ENCODE peak calls at places on chromosomes 12 and 14, in six cellular contexts. G is A549, A is GM12878, P is HepG2, B is NB4, O is K562. H is an unnamed sample.
A peak's percentile ranks its signal among the peaks of the same experiment; 100 is the strongest.

GRCh38 chr14:54564799-54565235 is 2.1 kb upstream of the SAMD4A start:
- DNase-seq in G (no peak), A (no peak), P (peak; percentile 13), B (peak; percentile 24), O (peak; percentile 26), H (peak; percentile 72)

GRCh38 chr14:100590726-100591452 is 3.7 kb upstream of the BEGAIN start:
- DNase-seq in G (no peak), A (no peak), P (no peak), B (no peak), O (no peak), H (no peak)

GRCh38 chr12:915090-915489 is 34.4 kb downstream of the RAD52 start:
- DNase-seq in G (no peak), A (no peak), P (no peak), B (peak; percentile 36), O (no peak), H (peak; percentile 51)

GRCh38 chr12:117563706-117564105 is 202.3 kb upstream of the NOS1 start:
- DNase-seq in G (no peak), A (no peak), P (no peak), B (no peak), O (no peak), H (no peak)

GRCh38 chr12:87092421-87092820 is 836.2 kb upstream of the MGAT4C start:
- DNase-seq in G (no peak), A (no peak), P (no peak), B (no peak), O (no peak), H (peak; percentile 36)

GRCh38 chr12:88303335-88303734 is 161.2 kb downstream of the TMTC3 start:
- DNase-seq in G (no peak), A (no peak), P (no peak), B (no peak), O (no peak), H (no peak)

GRCh38 chr14:90056821-90057220 is 5.0 kb upstream of the KCNK13 start:
- DNase-seq in G (no peak), A (no peak), P (no peak), B (no peak), O (no peak), H (no peak)

GRCh38 chr14:99819514-99819913 is 26.3 kb downstream of the EML1 start:
- DNase-seq in G (no peak), A (no peak), P (no peak), B (no peak), O (no peak), H (no peak)

GRCh38 chr12:701896-702539 is 38.8 kb upstream of the NINJ2 start:
- DNase-seq in G (no peak), A (no peak), P (peak; percentile 46), B (no peak), O (no peak), H (peak; percentile 50)

GRCh38 chr14:70515796-70516195 is 19.0 kb downstream of the ADAM20 start:
- DNase-seq in G (no peak), A (no peak), P (no peak), B (peak; percentile 16), O (no peak), H (no peak)

GRCh38 chr14:77498120-77498979 is at the start of gene ISM2:
- DNase-seq in G (peak; percentile 43), A (no peak), P (peak; percentile 44), B (peak; percentile 31), O (peak; percentile 43), H (peak; percentile 12)

GRCh38 chr12:74889563-74890236 is 319.9 kb downstream of the KCNC2 start:
- DNase-seq in G (peak; percentile 4), A (no peak), P (no peak), B (no peak), O (no peak), H (peak; percentile 49)

GRCh38 chr14:105087308-105087962 is 22.2 kb upstream of the GPR132 start:
- DNase-seq in G (peak; percentile 78), A (no peak), P (no peak), B (no peak), O (no peak), H (no peak)

GRCh38 chr12:28988384-28988704 is 160.7 kb upstream of the FAR2 start:
- DNase-seq in G (no peak), A (no peak), P (no peak), B (no peak), O (no peak), H (no peak)

GRCh38 chr14:70047598-70048312 is 141.0 kb downstream of the SLC8A3 start:
- DNase-seq in G (peak; percentile 67), A (no peak), P (peak; percentile 94), B (no peak), O (no peak), H (no peak)

GRCh38 chr12:90075685-90076084 is 367.0 kb upstream of the ATP2B1 start:
- DNase-seq in G (no peak), A (no peak), P (no peak), B (no peak), O (no peak), H (no peak)

GRCh38 chr14:100536721-100537700 is 50.2 kb downstream of the BEGAIN start:
- DNase-seq in G (no peak), A (no peak), P (no peak), B (no peak), O (no peak), H (no peak)

GRCh38 chr14:65332141-65332871 is 80.2 kb upstream of the FUT8 start:
- DNase-seq in G (no peak), A (no peak), P (no peak), B (peak; percentile 70), O (no peak), H (peak; percentile 45)

GRCh38 chr14:95741051-95741490 is 27.1 kb upstream of the TCL1A start:
- DNase-seq in G (no peak), A (no peak), P (no peak), B (no peak), O (no peak), H (no peak)

GRCh38 chr12:47753021-47754001 is 5.4 kb downstream of the RAPGEF3 start:
- DNase-seq in G (no peak), A (no peak), P (no peak), B (peak; percentile 92), O (no peak), H (peak; percentile 73)

GRCh38 chr12:120514002-120514401 is 15.0 kb downstream of the COQ5 start:
- DNase-seq in G (no peak), A (no peak), P (no peak), B (no peak), O (no peak), H (no peak)

GRCh38 chr12:49198431-49199155 is 9.7 kb upstream of the TUBA1A start:
- DNase-seq in G (no peak), A (no peak), P (no peak), B (no peak), O (no peak), H (peak; percentile 88)

GRCh38 chr14:59282366-59282765 is 93.9 kb downstream of the DAAM1 start:
- DNase-seq in G (no peak), A (no peak), P (no peak), B (peak; percentile 34), O (no peak), H (no peak)

DNA sequence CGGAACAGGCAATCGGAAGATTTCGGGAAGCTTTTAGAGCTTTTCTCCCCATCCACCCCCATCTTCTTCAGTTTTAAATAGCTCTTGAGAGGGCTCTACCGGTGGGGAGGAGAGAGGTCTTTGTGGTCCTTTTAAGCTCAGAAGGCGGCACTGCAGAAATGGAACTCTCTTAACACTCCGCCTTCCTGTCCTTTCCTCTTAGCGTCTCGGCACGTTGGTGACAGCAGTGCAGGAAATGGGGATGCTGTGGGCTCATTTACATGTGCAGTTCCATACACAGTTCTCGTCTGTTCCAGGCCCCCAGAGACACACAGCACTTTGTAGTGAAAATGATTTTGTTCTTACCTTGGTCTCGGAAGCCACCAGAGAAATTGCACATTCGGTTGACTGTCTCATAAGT is 50.4 kb upstream of the RIN3 start:
- DNase-seq in G (no peak), A (no peak), P (no peak), B (no peak), O (no peak), H (no peak)
- TF ChIP-seq MYC in G (no peak), A (no peak), P (no peak), B (no peak), O (no peak), H (no peak)

GRCh38 chr12:65825573-65826512 is 1.6 kb downstream of the HMGA2 start:
- DNase-seq in G (peak; percentile 34), A (no peak), P (no peak), B (peak; percentile 69), O (no peak), H (peak; percentile 67)

GRCh38 chr12:65825323-65825572 is 965 bp downstream of the HMGA2 start:
- DNase-seq in G (no peak), A (no peak), P (no peak), B (no peak), O (no peak), H (no peak)

GRCh38 chr12:65827827-65828231 is 3.5 kb downstream of the HMGA2 start:
- DNase-seq in G (no peak), A (no peak), P (peak; percentile 31), B (peak; percentile 20), O (no peak), H (peak; percentile 64)

GRCh38 chr12:65828711-65829339 is 4.5 kb downstream of the HMGA2 start:
- DNase-seq in G (no peak), A (no peak), P (no peak), B (no peak), O (no peak), H (peak; percentile 49)

GRCh38 chr12:65826513-65827171 is 2.4 kb downstream of the HMGA2 start:
- DNase-seq in G (peak; percentile 25), A (no peak), P (no peak), B (peak; percentile 11), O (no peak), H (peak; percentile 74)
- TF ChIP-seq MYC in G (no peak), A (no peak), P (no peak), B (no peak), O (no peak), H (no peak)

GRCh38 chr12:94587266-94588241 is 62.8 kb downstream of the TMCC3 start:
- DNase-seq in G (no peak), A (no peak), P (no peak), B (no peak), O (no peak), H (peak; percentile 90)

GRCh38 chr12:94588271-94588785 is 62.0 kb downstream of the TMCC3 start:
- DNase-seq in G (no peak), A (no peak), P (no peak), B (no peak), O (no peak), H (peak; percentile 31)

GRCh38 chr12:94590428-94590827 is 59.9 kb downstream of the TMCC3 start:
- DNase-seq in G (no peak), A (no peak), P (no peak), B (no peak), O (no peak), H (no peak)

GRCh38 chr12:94592080-94592479 is 58.3 kb downstream of the TMCC3 start:
- DNase-seq in G (no peak), A (no peak), P (no peak), B (no peak), O (no peak), H (peak; percentile 93)

GRCh38 chr12:94589591-94590001 is 60.8 kb downstream of the TMCC3 start:
- DNase-seq in G (no peak), A (no peak), P (no peak), B (no peak), O (no peak), H (no peak)
- TF ChIP-seq MYC in G (no peak), A (no peak), P (no peak), B (no peak), O (no peak), H (no peak)

GRCh38 chr12:58395056-58395455 is 453.7 kb downstream of the ATP23 start:
- DNase-seq in G (no peak), A (no peak), P (no peak), B (no peak), O (no peak), H (no peak)

GRCh38 chr12:58393152-58393551 is 451.8 kb downstream of the ATP23 start:
- DNase-seq in G (no peak), A (no peak), P (no peak), B (no peak), O (no peak), H (no peak)

GRCh38 chr12:58395470-58395869 is 454.1 kb downstream of the ATP23 start:
- DNase-seq in G (no peak), A (no peak), P (no peak), B (no peak), O (no peak), H (no peak)
- TF ChIP-seq MYC in G (no peak), A (no peak), P (no peak), B (no peak), O (no peak), H (no peak)